ENCODE peak calls at places on chromosomes 5 and 9, in five cellular contexts. One of them, this sample, is unnamed.

GRCh38 chr5:71899865-71900342 is 180.8 kb downstream of the CARTPT start:
- DNase-seq in NT2/D1: no peak
- DNase-seq in HepG2: no peak
- DNase-seq in GM12878: no peak
- DNase-seq in H1: no peak
- DNase-seq in this sample: no peak

GRCh38 chr5:110105692-110106091 is 416.0 kb downstream of the MAN2A1 start:
- DNase-seq in NT2/D1: no peak
- DNase-seq in HepG2: peak; percentile 79
- DNase-seq in GM12878: no peak
- DNase-seq in H1: no peak
- DNase-seq in this sample: no peak

GRCh38 chr9:83511051-83511450 is 27.1 kb downstream of the FRMD3 start:
- DNase-seq in NT2/D1: no peak
- DNase-seq in HepG2: no peak
- DNase-seq in GM12878: peak; percentile 34
- DNase-seq in H1: no peak
- DNase-seq in this sample: no peak

GRCh38 chr9:134436926-134437325 is 110.7 kb downstream of the RXRA start:
- DNase-seq in NT2/D1: no peak
- DNase-seq in HepG2: no peak
- DNase-seq in GM12878: no peak
- DNase-seq in H1: no peak
- DNase-seq in this sample: no peak

GRCh38 chr9:71519098-71519497 is 249.2 kb downstream of the CEMIP2 start:
- DNase-seq in NT2/D1: peak; percentile 6
- DNase-seq in HepG2: no peak
- DNase-seq in GM12878: no peak
- DNase-seq in H1: no peak
- DNase-seq in this sample: no peak

GRCh38 chr9:129736334-129736733 is 16.5 kb downstream of the PTGES start:
- DNase-seq in NT2/D1: no peak
- DNase-seq in HepG2: no peak
- DNase-seq in GM12878: no peak
- DNase-seq in H1: no peak
- DNase-seq in this sample: no peak

GRCh38 chr5:118919016-118919415 is 69.3 kb downstream of the DTWD2 start:
- DNase-seq in NT2/D1: no peak
- DNase-seq in HepG2: no peak
- DNase-seq in GM12878: no peak
- DNase-seq in H1: no peak
- DNase-seq in this sample: no peak

GRCh38 chr9:6354072-6354686 is 26.0 kb downstream of the TPD52L3 start:
- DNase-seq in NT2/D1: peak; percentile 28
- DNase-seq in HepG2: peak; percentile 61
- DNase-seq in GM12878: peak; percentile 45
- DNase-seq in H1: peak; percentile 51
- DNase-seq in this sample: peak; percentile 54

GRCh38 chr9:74379718-74380117 is 117.4 kb upstream of the RORB start:
- DNase-seq in NT2/D1: peak; percentile 56
- DNase-seq in HepG2: peak; percentile 40
- DNase-seq in GM12878: no peak
- DNase-seq in H1: peak; percentile 54
- DNase-seq in this sample: peak; percentile 48

GRCh38 chr9:7320139-7320538 is 479.4 kb downstream of the DMAC1 start:
- DNase-seq in NT2/D1: no peak
- DNase-seq in HepG2: no peak
- DNase-seq in GM12878: no peak
- DNase-seq in H1: no peak
- DNase-seq in this sample: no peak

GRCh38 chr9:137370865-137371520 is 52.0 kb downstream of the EXD3 start:
- DNase-seq in NT2/D1: no peak
- DNase-seq in HepG2: no peak
- DNase-seq in GM12878: no peak
- DNase-seq in H1: peak; percentile 56
- DNase-seq in this sample: no peak

GRCh38 chr5:10304932-10305331 is 2.8 kb downstream of the CMBL start:
- DNase-seq in NT2/D1: no peak
- DNase-seq in HepG2: no peak
- DNase-seq in GM12878: no peak
- DNase-seq in H1: no peak
- DNase-seq in this sample: no peak

GRCh38 chr5:151772868-151773561 is 1.3 kb downstream of the G3BP1 start:
- DNase-seq in NT2/D1: no peak
- DNase-seq in HepG2: no peak
- DNase-seq in GM12878: no peak
- DNase-seq in H1: no peak
- DNase-seq in this sample: no peak

GRCh38 chr5:127705120-127705892 is 2.1 kb downstream of the CCDC192 start:
- DNase-seq in NT2/D1: no peak
- DNase-seq in HepG2: no peak
- DNase-seq in GM12878: no peak
- DNase-seq in H1: no peak
- DNase-seq in this sample: no peak

GRCh38 chr5:5183192-5183699 is 43.1 kb downstream of the ADAMTS16 start:
- DNase-seq in NT2/D1: no peak
- DNase-seq in HepG2: no peak
- DNase-seq in GM12878: no peak
- DNase-seq in H1: peak; percentile 80
- DNase-seq in this sample: no peak

GRCh38 chr5:136963521-136963920 is 535.6 kb downstream of the SPOCK1 start:
- DNase-seq in NT2/D1: no peak
- DNase-seq in HepG2: no peak
- DNase-seq in GM12878: no peak
- DNase-seq in H1: no peak
- DNase-seq in this sample: no peak

GRCh38 chr5:50853151-50853550 is 186.7 kb downstream of the PARP8 start:
- DNase-seq in NT2/D1: no peak
- DNase-seq in HepG2: no peak
- DNase-seq in GM12878: peak; percentile 60
- DNase-seq in H1: no peak
- DNase-seq in this sample: no peak

GRCh38 chr5:110738503-110738811 is 350 bp upstream of the SLC25A46 start:
- DNase-seq in NT2/D1: no peak
- DNase-seq in HepG2: no peak
- DNase-seq in GM12878: no peak
- DNase-seq in H1: no peak
- DNase-seq in this sample: peak; percentile 57

GRCh38 chr5:140794594-140795258 is at the start of gene PCDHA2:
- DNase-seq in NT2/D1: no peak
- DNase-seq in HepG2: no peak
- DNase-seq in GM12878: no peak
- DNase-seq in H1: peak; percentile 58
- DNase-seq in this sample: no peak

GRCh38 chr9:129380961-129381401 is 202.9 kb upstream of the IER5L start:
- DNase-seq in NT2/D1: peak; percentile 54
- DNase-seq in HepG2: no peak
- DNase-seq in GM12878: no peak
- DNase-seq in H1: no peak
- DNase-seq in this sample: no peak

GRCh38 chr5:37071901-37072581 is 177.1 kb downstream of the CPLANE1 start:
- DNase-seq in NT2/D1: no peak
- DNase-seq in HepG2: peak; percentile 61
- DNase-seq in GM12878: no peak
- DNase-seq in H1: no peak
- DNase-seq in this sample: no peak

GRCh38 chr5:3778000-3778570 is 182.5 kb downstream of the IRX1 start:
- DNase-seq in NT2/D1: no peak
- DNase-seq in HepG2: no peak
- DNase-seq in GM12878: no peak
- DNase-seq in H1: no peak
- DNase-seq in this sample: no peak

GRCh38 chr5:97046270-97046982 is 96.0 kb downstream of the LIX1 start:
- DNase-seq in NT2/D1: no peak
- DNase-seq in HepG2: no peak
- DNase-seq in GM12878: no peak
- DNase-seq in H1: no peak
- DNase-seq in this sample: no peak

GRCh38 chr9:13205824-13206223 is 73.7 kb downstream of the MPDZ start:
- DNase-seq in NT2/D1: no peak
- DNase-seq in HepG2: no peak
- DNase-seq in GM12878: no peak
- DNase-seq in H1: no peak
- DNase-seq in this sample: no peak

GRCh38 chr5:93151121-93151520 is 429.9 kb downstream of the NR2F1-AS1 start:
- DNase-seq in NT2/D1: no peak
- DNase-seq in HepG2: no peak
- DNase-seq in GM12878: no peak
- DNase-seq in H1: no peak
- DNase-seq in this sample: no peak

GRCh38 chr9:117860849-117861248 is 156.6 kb downstream of the TLR4 start:
- DNase-seq in NT2/D1: no peak
- DNase-seq in HepG2: no peak
- DNase-seq in GM12878: no peak
- DNase-seq in H1: no peak
- DNase-seq in this sample: no peak

GRCh38 chr9:83520292-83520691 is 17.9 kb downstream of the FRMD3 start:
- DNase-seq in NT2/D1: no peak
- DNase-seq in HepG2: no peak
- DNase-seq in GM12878: no peak
- DNase-seq in H1: no peak
- DNase-seq in this sample: no peak

GRCh38 chr9:134690946-134691694 is 49.5 kb downstream of the COL5A1 start:
- DNase-seq in NT2/D1: no peak
- DNase-seq in HepG2: no peak
- DNase-seq in GM12878: no peak
- DNase-seq in H1: no peak
- DNase-seq in this sample: no peak

GRCh38 chr9:95556521-95556920 is 39.8 kb upstream of the PTCH1 start:
- DNase-seq in NT2/D1: no peak
- DNase-seq in HepG2: no peak
- DNase-seq in GM12878: no peak
- DNase-seq in H1: no peak
- DNase-seq in this sample: no peak

GRCh38 chr9:3099601-3100000 is 255.7 kb upstream of the PUM3 start:
- DNase-seq in NT2/D1: no peak
- DNase-seq in HepG2: no peak
- DNase-seq in GM12878: no peak
- DNase-seq in H1: no peak
- DNase-seq in this sample: no peak

GRCh38 chr9:130117816-130118632 is 54.2 kb upstream of the NCS1 start:
- DNase-seq in NT2/D1: no peak
- DNase-seq in HepG2: no peak
- DNase-seq in GM12878: no peak
- DNase-seq in H1: no peak
- DNase-seq in this sample: no peak

DNA sequence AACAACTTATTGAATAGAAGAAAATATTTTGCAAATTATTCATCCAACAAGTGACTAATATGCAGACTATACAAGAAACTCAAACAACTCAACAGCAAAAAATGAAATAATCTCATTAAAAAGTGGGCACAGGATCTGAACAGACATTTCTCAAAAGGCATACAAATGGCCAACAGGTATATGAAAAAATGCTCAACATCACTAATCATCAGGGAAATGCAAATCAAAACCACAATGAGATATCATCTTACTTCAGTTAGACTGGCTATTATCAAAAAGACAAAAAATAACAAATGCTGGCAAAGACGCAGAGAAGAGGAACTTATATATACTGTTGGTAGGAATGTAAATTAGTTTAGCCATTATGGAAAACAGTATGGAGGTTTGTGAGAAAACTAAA is 1.8 kb upstream of the AMACR start:
- DNase-seq in NT2/D1: no peak
- DNase-seq in HepG2: no peak
- DNase-seq in GM12878: no peak
- DNase-seq in H1: no peak
- DNase-seq in this sample: no peak
- TF ChIP-seq SUZ12 in NT2/D1: no peak
- TF ChIP-seq SUZ12 in HepG2: no peak
- TF ChIP-seq SUZ12 in GM12878: no peak
- TF ChIP-seq SUZ12 in H1: no peak
- TF ChIP-seq SUZ12 in this sample: no peak

GRCh38 chr9:38337095-38337494 is 55.4 kb upstream of the ALDH1B1 start:
- DNase-seq in NT2/D1: no peak
- DNase-seq in HepG2: no peak
- DNase-seq in GM12878: no peak
- DNase-seq in H1: no peak
- DNase-seq in this sample: no peak

GRCh38 chr9:38339087-38339486 is 53.4 kb upstream of the ALDH1B1 start:
- DNase-seq in NT2/D1: no peak
- DNase-seq in HepG2: no peak
- DNase-seq in GM12878: peak; percentile 31
- DNase-seq in H1: no peak
- DNase-seq in this sample: no peak

GRCh38 chr9:38338359-38339014 is 54.0 kb upstream of the ALDH1B1 start:
- DNase-seq in NT2/D1: no peak
- DNase-seq in HepG2: no peak
- DNase-seq in GM12878: no peak
- DNase-seq in H1: no peak
- DNase-seq in this sample: no peak

GRCh38 chr9:38337706-38338264 is 54.7 kb upstream of the ALDH1B1 start:
- DNase-seq in NT2/D1: no peak
- DNase-seq in HepG2: no peak
- DNase-seq in GM12878: no peak
- DNase-seq in H1: no peak
- DNase-seq in this sample: no peak

GRCh38 chr9:38339496-38339895 is 53.0 kb upstream of the ALDH1B1 start:
- DNase-seq in NT2/D1: no peak
- DNase-seq in HepG2: no peak
- DNase-seq in GM12878: no peak
- DNase-seq in H1: no peak
- DNase-seq in this sample: no peak
- TF ChIP-seq SUZ12 in NT2/D1: no peak
- TF ChIP-seq SUZ12 in HepG2: no peak
- TF ChIP-seq SUZ12 in GM12878: no peak
- TF ChIP-seq SUZ12 in H1: no peak
- TF ChIP-seq SUZ12 in this sample: no peak

DNA sequence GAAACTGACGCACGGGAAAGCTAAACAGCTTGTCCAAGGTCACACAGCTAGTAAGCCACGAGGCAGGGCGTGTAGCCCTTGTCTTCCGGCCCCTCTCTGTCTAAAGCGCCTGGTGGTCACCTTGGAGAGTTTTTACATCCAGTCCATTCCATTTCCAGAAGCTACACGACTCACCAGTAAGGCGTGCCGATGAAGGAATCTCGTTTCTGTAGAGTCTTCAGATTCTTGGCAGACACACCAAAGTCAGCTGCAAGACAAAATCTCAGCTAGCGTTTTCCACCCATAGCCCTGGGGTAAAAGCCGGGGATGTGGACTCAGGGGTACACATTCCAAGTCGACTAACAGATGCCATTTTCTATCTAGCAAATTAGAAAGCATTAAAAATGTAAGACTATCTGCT is 80.4 kb downstream of the STK10 start:
- DNase-seq in NT2/D1: no peak
- DNase-seq in HepG2: no peak
- DNase-seq in GM12878: no peak
- DNase-seq in H1: no peak
- DNase-seq in this sample: no peak
- TF ChIP-seq SUZ12 in NT2/D1: no peak
- TF ChIP-seq SUZ12 in HepG2: no peak
- TF ChIP-seq SUZ12 in GM12878: no peak
- TF ChIP-seq SUZ12 in H1: no peak
- TF ChIP-seq SUZ12 in this sample: no peak

GRCh38 chr5:163916376-163916775 is 411.0 kb downstream of the MAT2B start:
- DNase-seq in NT2/D1: no peak
- DNase-seq in HepG2: no peak
- DNase-seq in GM12878: peak; percentile 73
- DNase-seq in H1: no peak
- DNase-seq in this sample: no peak
- TF ChIP-seq SUZ12 in NT2/D1: no peak
- TF ChIP-seq SUZ12 in HepG2: no peak
- TF ChIP-seq SUZ12 in GM12878: no peak
- TF ChIP-seq SUZ12 in H1: no peak
- TF ChIP-seq SUZ12 in this sample: no peak

GRCh38 chr5:148179234-148179824 is 11.0 kb downstream of the SPINK14 start:
- DNase-seq in NT2/D1: peak; percentile 16
- DNase-seq in HepG2: peak; percentile 64
- DNase-seq in GM12878: peak; percentile 4
- DNase-seq in H1: no peak
- DNase-seq in this sample: peak; percentile 11
- TF ChIP-seq SUZ12 in NT2/D1: no peak
- TF ChIP-seq SUZ12 in HepG2: no peak
- TF ChIP-seq SUZ12 in GM12878: no peak
- TF ChIP-seq SUZ12 in H1: no peak
- TF ChIP-seq SUZ12 in this sample: no peak